ENCODE peak calls at places on chromosome 13, in five cellular contexts. O, X, C, B and L are unnamed samples.

GRCh38 chr13:46593403-46593802 is 40.4 kb downstream of the LRCH1 start:
- DNase-seq in O (no peak), X (no peak), C (no peak), B (no peak), L (no peak)

GRCh38 chr13:91326156-91326555 is 21.3 kb upstream of the MIR17HG start:
- DNase-seq in O (no peak), X (no peak), C (peak), B (no peak), L (no peak)

GRCh38 chr13:51874651-51875050 is 12.9 kb downstream of the CCDC70 start:
- DNase-seq in O (no peak), X (no peak), C (no peak), B (no peak), L (no peak)

GRCh38 chr13:23770428-23770827 is 118.8 kb downstream of the MIPEP start:
- DNase-seq in O (no peak), X (no peak), C (no peak), B (no peak), L (no peak)

GRCh38 chr13:113882266-113882627 is 18.4 kb upstream of the GAS6 start:
- DNase-seq in O (no peak), X (peak), C (no peak), B (peak), L (no peak)

GRCh38 chr13:27125357-27126282 is 46.0 kb downstream of the USP12 start:
- DNase-seq in O (peak), X (no peak), C (no peak), B (no peak), L (no peak)

GRCh38 chr13:94112227-94112626 is 367.3 kb downstream of the DCT start:
- DNase-seq in O (no peak), X (peak), C (peak), B (peak), L (peak)

GRCh38 chr13:44117351-44117750 is 237.6 kb downstream of the LACC1 start:
- DNase-seq in O (no peak), X (no peak), C (no peak), B (peak), L (no peak)

GRCh38 chr13:98370806-98371553 is 193.9 kb upstream of the RNF113B start:
- DNase-seq in O (peak), X (no peak), C (no peak), B (peak), L (no peak)

GRCh38 chr13:43816401-43816889 is 29.7 kb upstream of the ENOX1 start:
- DNase-seq in O (no peak), X (no peak), C (no peak), B (no peak), L (no peak)

GRCh38 chr13:62324842-62325241 is 909.2 kb upstream of the PCDH20 start:
- DNase-seq in O (no peak), X (no peak), C (no peak), B (no peak), L (no peak)

GRCh38 chr13:113654591-113655357 is 3.2 kb downstream of the ATP4B start:
- DNase-seq in O (no peak), X (peak), C (no peak), B (no peak), L (no peak)

GRCh38 chr13:21663197-21663596 is 7.7 kb upstream of the FGF9 start:
- DNase-seq in O (no peak), X (no peak), C (peak), B (no peak), L (no peak)

GRCh38 chr13:73984949-73985691 is 149.1 kb downstream of the KLF12 start:
- DNase-seq in O (peak), X (no peak), C (no peak), B (no peak), L (no peak)

DNA sequence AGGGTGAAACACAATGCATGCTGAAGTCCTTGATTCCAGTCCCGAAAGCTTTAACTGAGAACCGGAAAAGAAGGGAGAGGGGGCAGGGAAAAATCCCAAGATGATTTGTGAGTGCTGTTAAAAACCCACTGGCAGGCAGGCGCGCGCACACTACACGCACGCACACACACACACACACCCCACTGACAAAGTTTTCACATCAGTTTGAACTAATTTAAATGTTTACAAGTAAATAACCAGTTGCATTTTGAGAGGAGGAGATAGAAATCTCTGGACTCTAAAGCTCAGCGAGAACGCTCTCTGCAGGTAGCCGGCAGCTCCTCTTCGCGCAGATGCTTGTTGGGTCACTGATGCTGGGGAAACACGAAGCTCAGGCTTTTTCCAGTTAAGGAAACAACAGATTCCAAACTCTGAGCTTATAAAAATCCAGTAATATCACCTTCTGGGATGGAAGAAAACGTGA is 818 bp upstream of the SLITRK1 start:
- DNase-seq in O (no peak), X (no peak), C (no peak), B (no peak), L (no peak)
- H3K4me3 ChIP-seq in O (no peak), X (peak), C (no peak), B (no peak), L (no peak)

DNA sequence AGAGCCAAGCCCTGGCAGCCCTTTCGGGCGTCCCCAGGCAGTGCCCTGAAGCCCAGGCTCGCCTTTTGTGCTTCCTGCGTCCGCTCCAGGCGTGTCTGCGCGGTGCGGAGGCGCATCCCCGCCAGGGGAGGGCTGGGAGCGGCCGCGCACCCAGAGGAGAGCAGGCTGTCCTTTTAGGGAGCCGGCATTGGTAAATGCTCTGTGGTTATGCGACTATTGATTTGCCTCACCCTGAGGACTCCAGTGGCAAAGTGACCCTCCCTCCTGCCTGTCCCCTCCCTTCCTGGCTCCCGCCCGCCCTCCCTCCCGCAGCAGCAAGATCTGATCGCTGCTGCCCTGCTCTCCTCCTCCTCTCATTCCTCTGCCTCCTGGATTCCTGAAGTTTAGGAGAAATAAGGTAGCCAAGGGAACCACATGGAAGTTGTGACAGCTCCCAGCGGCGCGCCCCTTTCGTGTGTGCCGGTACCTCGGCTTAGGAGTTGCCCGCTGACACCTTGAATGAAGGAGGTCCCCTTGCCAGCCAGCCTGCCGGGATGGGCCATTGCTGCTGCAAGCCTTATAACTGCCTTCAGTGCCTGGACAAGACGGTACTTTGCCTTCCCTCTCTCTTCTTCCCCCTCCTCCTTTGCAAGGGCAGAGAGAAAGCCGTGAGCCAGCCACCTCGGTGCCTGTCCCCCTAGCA is 167.0 kb downstream of the SLC7A1 start:
- DNase-seq in O (peak), X (no peak), C (no peak), B (no peak), L (no peak)
- H3K4me3 ChIP-seq in O (peak), X (peak), C (no peak), B (peak), L (peak)

GRCh38 chr13:20121154-20121515 is 39.7 kb downstream of the GJA3 start:
- DNase-seq in O (no peak), X (no peak), C (peak), B (peak), L (no peak)
- H3K4me3 ChIP-seq in O (no peak), X (no peak), C (peak), B (peak), L (peak)

GRCh38 chr13:95955255-95955654 is 97.9 kb downstream of the UGGT2 start:
- DNase-seq in O (no peak), X (no peak), C (no peak), B (no peak), L (no peak)

GRCh38 chr13:95955719-95956118 is 97.5 kb downstream of the UGGT2 start:
- DNase-seq in O (no peak), X (no peak), C (no peak), B (no peak), L (no peak)

GRCh38 chr13:95954266-95954665 is 98.9 kb downstream of the UGGT2 start:
- DNase-seq in O (no peak), X (no peak), C (no peak), B (no peak), L (no peak)

GRCh38 chr13:95956589-95957148 is 96.5 kb downstream of the UGGT2 start:
- DNase-seq in O (no peak), X (no peak), C (no peak), B (peak), L (no peak)

GRCh38 chr13:95957331-95957730 is 95.9 kb downstream of the UGGT2 start:
- DNase-seq in O (peak), X (no peak), C (no peak), B (no peak), L (no peak)
- H3K4me3 ChIP-seq in O (no peak), X (no peak), C (no peak), B (no peak), L (no peak)

GRCh38 chr13:63643543-63643942 is 2227.9 kb upstream of the PCDH20 start:
- DNase-seq in O (no peak), X (no peak), C (no peak), B (no peak), L (no peak)
- H3K4me3 ChIP-seq in O (no peak), X (no peak), C (no peak), B (no peak), L (no peak)

GRCh38 chr13:40874138-40874776 is 84.8 kb downstream of the SLC25A15 start:
- DNase-seq in O (no peak), X (no peak), C (no peak), B (peak), L (no peak)
- H3K4me3 ChIP-seq in O (no peak), X (no peak), C (no peak), B (no peak), L (no peak)

GRCh38 chr13:80083097-80083429 is 257.9 kb downstream of the SPRY2 start:
- DNase-seq in O (no peak), X (no peak), C (no peak), B (no peak), L (no peak)
- H3K4me3 ChIP-seq in O (no peak), X (no peak), C (no peak), B (no peak), L (no peak)

GRCh38 chr13:42395066-42395821 is 123.3 kb downstream of the AKAP11 start:
- DNase-seq in O (no peak), X (no peak), C (no peak), B (no peak), L (no peak)
- H3K4me3 ChIP-seq in O (no peak), X (no peak), C (no peak), B (no peak), L (no peak)

GRCh38 chr13:109665211-109665610 is 121.2 kb downstream of the IRS2 start:
- DNase-seq in O (no peak), X (no peak), C (no peak), B (no peak), L (no peak)

GRCh38 chr13:109668433-109669233 is 117.8 kb downstream of the IRS2 start:
- DNase-seq in O (no peak), X (no peak), C (no peak), B (no peak), L (no peak)

GRCh38 chr13:109665781-109666249 is 120.6 kb downstream of the IRS2 start:
- DNase-seq in O (no peak), X (no peak), C (peak), B (no peak), L (no peak)

GRCh38 chr13:109667754-109668360 is 118.5 kb downstream of the IRS2 start:
- DNase-seq in O (no peak), X (no peak), C (no peak), B (no peak), L (no peak)

DNA sequence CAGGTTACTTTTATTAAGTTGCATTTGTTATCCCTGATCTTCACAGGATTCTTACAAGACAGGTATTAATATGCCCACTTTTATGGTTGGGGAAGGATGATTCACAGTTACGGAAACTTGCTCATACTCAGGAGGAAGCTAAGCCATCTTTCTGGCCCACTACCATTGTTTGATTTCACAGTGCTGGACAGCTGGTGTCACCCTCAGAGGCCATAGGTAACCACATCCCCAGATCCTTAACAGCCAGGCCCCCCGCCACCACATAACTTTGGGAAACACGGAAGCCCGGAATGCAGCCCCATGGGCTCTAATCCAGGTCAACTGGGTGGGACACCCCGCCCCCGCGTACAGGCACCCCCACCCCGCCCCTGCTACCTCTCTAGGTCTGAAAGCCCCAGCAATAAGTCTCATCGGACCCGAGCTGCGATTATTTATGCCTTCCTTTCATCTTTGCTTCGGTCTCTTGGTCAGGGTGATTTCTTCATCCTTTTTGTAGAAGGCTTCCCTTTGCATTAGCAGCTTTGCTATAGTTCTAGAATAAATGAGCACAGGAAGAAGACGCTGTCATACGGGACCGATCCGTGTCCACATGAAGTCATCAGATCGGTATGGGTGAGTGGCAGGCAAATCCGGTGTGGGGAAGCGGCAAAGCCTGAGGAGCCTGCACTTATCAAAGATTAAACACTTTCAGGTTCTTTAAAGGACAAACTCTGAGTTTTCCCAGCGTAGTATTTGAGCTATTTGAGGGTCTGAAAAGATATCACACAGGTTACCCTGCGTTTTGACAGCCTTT is 119.5 kb downstream of the IRS2 start:
- DNase-seq in O (no peak), X (no peak), C (peak), B (no peak), L (peak)
- H3K4me3 ChIP-seq in O (no peak), X (no peak), C (peak), B (no peak), L (no peak)